ENCODE peak calls at places on chromosomes 2 and 18, in eight cellular contexts. C, O, A, Z, F, W, I and Q are unnamed samples.

GRCh38 chr2:219645631-219646527 is 18.4 kb downstream of the SLC4A3 start:
- DNase-seq in C (no peak), O (no peak), A (no peak), Z (peak), F (peak), W (no peak), I (no peak), Q (no peak)

GRCh38 chr2:122011493-122012270 is 256.2 kb downstream of the TSN start:
- DNase-seq in C (no peak), O (no peak), A (no peak), Z (no peak), F (peak), W (no peak), I (no peak), Q (peak)

GRCh38 chr2:212912445-212913103 is 238.8 kb downstream of the IKZF2 start:
- DNase-seq in C (peak), O (peak), A (no peak), Z (peak), F (peak), W (no peak), I (peak), Q (peak)

GRCh38 chr18:11728247-11728646 is 39.2 kb downstream of the GNAL start:
- DNase-seq in C (peak), O (no peak), A (no peak), Z (peak), F (no peak), W (no peak), I (no peak), Q (peak)

GRCh38 chr2:74441690-74442482 is at the start of gene RTKN:
- DNase-seq in C (peak), O (peak), A (no peak), Z (peak), F (no peak), W (peak), I (peak), Q (peak)

GRCh38 chr2:20516291-20516645 is 69.4 kb downstream of the RHOB start:
- DNase-seq in C (no peak), O (no peak), A (no peak), Z (no peak), F (no peak), W (no peak), I (no peak), Q (no peak)

GRCh38 chr18:12621737-12622306 is 36.1 kb downstream of the SPIRE1 start:
- DNase-seq in C (no peak), O (no peak), A (no peak), Z (no peak), F (peak), W (no peak), I (no peak), Q (peak)

GRCh38 chr2:96962567-96963203 is 23.7 kb downstream of the FAM178B start:
- DNase-seq in C (no peak), O (no peak), A (no peak), Z (no peak), F (no peak), W (peak), I (no peak), Q (no peak)

GRCh38 chr18:79199691-79200374 is 130.6 kb downstream of the ATP9B start:
- DNase-seq in C (no peak), O (peak), A (no peak), Z (no peak), F (peak), W (peak), I (no peak), Q (no peak)

GRCh38 chr18:12770469-12771219 is 67.8 kb downstream of the PSMG2 start:
- DNase-seq in C (no peak), O (no peak), A (no peak), Z (no peak), F (no peak), W (no peak), I (no peak), Q (no peak)

GRCh38 chr18:9914584-9915290 is 921 bp downstream of the VAPA start:
- DNase-seq in C (peak), O (peak), A (no peak), Z (peak), F (peak), W (peak), I (peak), Q (peak)

GRCh38 chr18:3595282-3596273 is 145.6 kb downstream of the TGIF1 start:
- DNase-seq in C (peak), O (peak), A (no peak), Z (peak), F (peak), W (no peak), I (peak), Q (no peak)

GRCh38 chr2:19933351-19933981 is 31.7 kb upstream of the TTC32 start:
- DNase-seq in C (peak), O (no peak), A (no peak), Z (no peak), F (peak), W (no peak), I (no peak), Q (peak)

GRCh38 chr18:76544511-76545350 is 49.7 kb upstream of the ZNF516 start:
- DNase-seq in C (no peak), O (no peak), A (no peak), Z (no peak), F (no peak), W (no peak), I (no peak), Q (no peak)

GRCh38 chr2:238164906-238165287 is 6.1 kb downstream of the ERFE start:
- DNase-seq in C (no peak), O (no peak), A (no peak), Z (no peak), F (no peak), W (no peak), I (peak), Q (no peak)

GRCh38 chr2:85354286-85355072 is at the start of the genes ELMOD3 and RETSAT:
- DNase-seq in C (peak), O (peak), A (peak), Z (peak), F (peak), W (peak), I (peak), Q (peak)
- TF ChIP-seq CTCF in C (no peak), O (no peak), A (no peak), Z (no peak), F (no peak), W (no peak), I (no peak), Q (no peak)

DNA sequence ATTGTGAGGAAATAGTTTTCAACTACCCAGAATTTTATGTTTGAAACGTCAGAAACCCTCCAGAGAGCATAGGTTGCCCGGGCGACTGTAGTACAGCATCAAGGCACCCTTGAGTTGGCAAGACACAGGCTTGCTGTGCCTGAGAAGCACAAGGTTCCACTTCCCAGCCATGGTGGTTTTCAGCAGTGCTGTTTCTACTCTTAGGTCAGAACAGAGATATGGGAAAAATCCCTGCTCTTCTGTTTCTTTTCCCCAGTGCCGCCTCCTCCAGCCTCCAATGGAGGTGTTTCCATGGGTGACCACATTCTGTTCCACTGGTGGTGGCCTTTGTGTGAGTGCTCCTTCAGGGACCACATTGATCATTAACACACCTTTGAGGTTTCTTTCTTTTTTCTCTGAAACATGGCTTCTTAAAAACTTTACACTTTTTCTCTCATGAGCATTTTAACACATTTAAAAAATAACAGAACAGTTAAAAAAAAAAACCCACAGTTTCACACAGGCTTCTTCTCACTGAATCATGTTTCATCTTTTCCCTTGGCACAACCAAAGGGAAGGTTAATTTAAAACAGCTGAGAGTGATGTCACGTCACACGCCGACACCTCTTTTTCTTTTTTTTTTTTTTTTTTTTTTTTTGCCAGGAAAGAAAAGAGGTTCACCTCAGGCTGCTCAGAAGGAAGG is 229.3 kb upstream of the HDAC4 start:
- DNase-seq in C (no peak), O (no peak), A (no peak), Z (no peak), F (peak), W (no peak), I (no peak), Q (no peak)
- H3K27ac ChIP-seq in C (peak), O (no peak), A (no peak), Z (peak), F (peak), W (no peak), I (no peak), Q (no peak)

DNA sequence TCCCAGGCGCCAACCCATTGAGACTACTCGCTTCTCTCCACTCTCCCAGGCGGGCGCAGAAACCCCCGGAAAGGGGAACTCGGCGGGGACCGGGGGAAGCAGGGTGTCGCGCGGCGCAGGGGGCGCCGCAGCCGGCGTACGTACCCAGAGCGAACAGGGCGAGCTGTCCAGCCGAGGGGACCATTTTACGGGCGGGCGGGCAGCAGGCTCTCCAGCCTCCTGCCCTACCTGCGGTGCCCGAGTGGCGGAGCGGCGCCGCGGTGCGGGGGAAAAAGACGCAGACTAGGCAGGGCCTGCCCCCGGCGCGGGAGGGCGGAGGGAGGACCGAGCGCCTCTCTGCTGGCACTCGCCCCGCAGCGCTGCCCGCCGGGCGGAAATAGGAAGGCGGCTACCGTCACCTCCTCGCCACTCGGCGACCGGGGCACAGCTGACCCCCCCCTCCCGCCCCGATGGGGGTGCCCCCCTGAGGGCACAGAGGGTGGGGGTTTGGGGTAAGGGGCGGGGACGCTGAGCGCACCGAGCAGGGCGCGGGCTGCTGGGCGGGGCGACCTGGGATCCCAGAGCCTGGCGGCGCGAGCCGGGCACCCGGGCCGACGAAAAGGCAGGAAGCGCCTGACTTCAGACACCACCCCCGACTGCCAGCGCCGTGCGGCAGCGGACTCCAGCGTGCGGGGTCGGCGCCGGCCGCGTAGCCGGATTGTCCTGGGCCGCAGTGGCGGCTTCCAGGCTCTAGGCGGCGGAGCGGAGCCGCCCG is at the start of gene TGFA:
- DNase-seq in C (peak), O (peak), A (no peak), Z (peak), F (peak), W (peak), I (peak), Q (peak)
- TF ChIP-seq CTCF in C (peak), O (peak), A (peak), Z (peak), F (peak), W (peak), I (peak), Q (peak)

GRCh38 chr2:9715238-9715637 is 84.4 kb upstream of the YWHAQ start:
- DNase-seq in C (no peak), O (no peak), A (no peak), Z (no peak), F (no peak), W (no peak), I (no peak), Q (peak)
- H3K27ac ChIP-seq in C (no peak), O (no peak), A (no peak), Z (no peak), F (no peak), W (no peak), I (no peak), Q (no peak)